ENCODE peak calls at places on chromosomes 13 and 19, in seven cellular contexts. Y is thoracic aorta, D is cardiac muscle cell, O is heart right ventricle, T is fibroblast of villous mesenchyme, J is Peyer's patch, C is astrocyte of the spinal cord. I is an unnamed sample.
A peak's percentile ranks its signal among the peaks of the same experiment; 100 is the strongest.

GRCh38 chr13:99042851-99043250 is 65.0 kb upstream of the DOCK9 start:
- DNase-seq in T (no peak), C (no peak), D (no peak), O (no peak), J (no peak), Y (no peak), I (no peak)

GRCh38 chr19:13095934-13096890 is 6.4 kb downstream of the LYL1 start:
- DNase-seq in D (peak; percentile 73), O (peak; percentile 47), J (no peak), C (no peak), T (no peak), Y (no peak), I (no peak)

GRCh38 chr19:53865523-53865917 is 2.2 kb upstream of the MYADM start:
- DNase-seq in Y (no peak), C (no peak), J (no peak), D (no peak), T (no peak), O (no peak), I (no peak)

GRCh38 chr19:5293607-5294089 is 47.0 kb downstream of the PTPRS start:
- DNase-seq in D (peak; percentile 76), T (peak; percentile 41), Y (no peak), C (peak; percentile 44), J (no peak), O (peak; percentile 47), I (no peak)

GRCh38 chr13:94710081-94710809 is 2.1 kb downstream of the SOX21 start:
- DNase-seq in O (no peak), Y (no peak), C (peak; percentile 23), J (no peak), D (no peak), T (no peak), I (no peak)

GRCh38 chr19:56211718-56212117 is 9.6 kb downstream of the ZSCAN5C start:
- DNase-seq in J (no peak), Y (no peak), D (no peak), C (no peak), T (no peak), O (no peak), I (no peak)

GRCh38 chr13:37534181-37534580 is 64.4 kb downstream of the POSTN start:
- DNase-seq in Y (no peak), T (peak; percentile 15), D (no peak), J (no peak), C (peak; percentile 75), O (no peak), I (no peak)

GRCh38 chr13:50518791-50519201 is 324.7 kb downstream of the DLEU7 start:
- DNase-seq in J (no peak), C (peak; percentile 20), D (no peak), T (peak; percentile 91), O (no peak), Y (no peak), I (no peak)

GRCh38 chr19:38543807-38544568 is 73.8 kb downstream of the MAP4K1 start:
- DNase-seq in C (peak; percentile 77), J (no peak), Y (peak; percentile 27), O (peak; percentile 38), D (peak; percentile 62), T (peak; percentile 90), I (no peak)

GRCh38 chr13:67440240-67440639 is 210.1 kb upstream of the PCDH9 start:
- DNase-seq in Y (no peak), T (no peak), C (no peak), D (no peak), J (no peak), O (no peak), I (no peak)

GRCh38 chr19:3224346-3225325 is at the start of gene CELF5:
- DNase-seq in C (no peak), T (peak; percentile 29), D (peak; percentile 81), J (no peak), O (peak; percentile 59), Y (no peak), I (no peak)

GRCh38 chr13:73880365-73880764 is 253.8 kb downstream of the KLF12 start:
- DNase-seq in T (peak; percentile 11), J (no peak), C (peak; percentile 62), D (no peak), Y (no peak), O (no peak), I (no peak)

GRCh38 chr19:31361728-31362127 is 12.5 kb upstream of the TSHZ3 start:
- DNase-seq in T (no peak), D (no peak), C (no peak), J (no peak), Y (no peak), O (no peak), I (no peak)

GRCh38 chr13:24183741-24184182 is 23.2 kb downstream of the SPATA13 start:
- DNase-seq in J (peak; percentile 60), O (no peak), Y (no peak), C (no peak), D (no peak), T (no peak), I (no peak)

GRCh38 chr13:24184265-24184841 is 23.8 kb downstream of the SPATA13 start:
- DNase-seq in C (no peak), O (no peak), T (no peak), Y (no peak), J (peak; percentile 59), D (no peak), I (no peak)

GRCh38 chr13:24184855-24185254 is 24.3 kb downstream of the SPATA13 start:
- DNase-seq in C (no peak), Y (no peak), D (no peak), T (no peak), O (no peak), J (no peak), I (no peak)

GRCh38 chr13:24185591-24186232 is 25.2 kb downstream of the SPATA13 start:
- DNase-seq in D (no peak), O (no peak), J (no peak), Y (no peak), C (peak; percentile 29), T (peak; percentile 60), I (no peak)

GRCh38 chr13:24187185-24187584 is 26.7 kb downstream of the SPATA13 start:
- DNase-seq in D (no peak), T (peak; percentile 45), C (no peak), O (no peak), J (no peak), Y (no peak), I (no peak)
- H3K4me3 ChIP-seq in D (no peak overlapping the region), T (no peak overlapping the region), C (no peak overlapping the region), O (no peak overlapping the region), J (no peak overlapping the region), Y (no peak overlapping the region), I (no peak overlapping the region)

GRCh38 chr13:108609353-108609752 is 20.1 kb upstream of the MYO16 start:
- DNase-seq in J (no peak), O (no peak), C (peak; percentile 53), D (peak; percentile 21), Y (no peak), T (peak; percentile 24), I (no peak)

GRCh38 chr13:108610517-108610916 is 18.9 kb upstream of the MYO16 start:
- DNase-seq in J (no peak), T (no peak), D (peak; percentile 40), Y (no peak), O (no peak), C (no peak), I (no peak)

GRCh38 chr13:108606424-108606823 is 23.0 kb upstream of the MYO16 start:
- DNase-seq in O (no peak), C (no peak), J (no peak), Y (no peak), D (no peak), T (no peak), I (no peak)
- H3K4me3 ChIP-seq in O (no peak overlapping the region), C (no peak overlapping the region), J (no peak overlapping the region), Y (no peak overlapping the region), D (no peak overlapping the region), T (no peak overlapping the region), I (no peak overlapping the region)

GRCh38 chr19:17950310-17951150 is 16.4 kb upstream of the KCNN1 start:
- DNase-seq in D (peak; percentile 51), J (no peak), T (no peak), Y (no peak), C (no peak), O (no peak), I (no peak)
- H3K4me3 ChIP-seq in D (peak overlapping the region; percentile 37), J (peak overlapping the region; percentile 11), T (no peak overlapping the region), Y (peak overlapping the region; percentile 28), C (no peak overlapping the region), O (peak overlapping the region; percentile 10), I (no peak overlapping the region)

GRCh38 chr13:46150134-46150693 is 31.8 kb downstream of the LCP1 start:
- DNase-seq in T (no peak), D (no peak), Y (no peak), C (no peak), J (no peak), O (no peak), I (no peak)
- H3K4me3 ChIP-seq in T (no peak overlapping the region), D (no peak overlapping the region), Y (no peak overlapping the region), C (no peak overlapping the region), J (no peak overlapping the region), O (no peak overlapping the region), I (no peak overlapping the region)

GRCh38 chr19:52494518-52494917 is 33.0 kb upstream of the ZNF808 start:
- DNase-seq in J (no peak), D (no peak), Y (no peak), C (no peak), O (no peak), T (no peak), I (no peak)

GRCh38 chr19:52492991-52493470 is 34.4 kb upstream of the ZNF808 start:
- DNase-seq in D (peak; percentile 68), O (peak; percentile 13), C (no peak), J (no peak), Y (no peak), T (peak; percentile 10), I (no peak)

GRCh38 chr19:52492201-52492960 is 35.1 kb upstream of the ZNF808 start:
- DNase-seq in O (no peak), D (peak; percentile 82), C (no peak), J (no peak), Y (no peak), T (no peak), I (no peak)
- H3K4me3 ChIP-seq in O (no peak overlapping the region), D (peak overlapping the region; percentile 31), C (no peak overlapping the region), J (no peak overlapping the region), Y (peak overlapping the region; percentile 65), T (no peak overlapping the region), I (no peak overlapping the region)

GRCh38 chr19:18108897-18109296 is 11.3 kb downstream of the MAST3 start:
- DNase-seq in Y (no peak), O (no peak), T (no peak), C (no peak), D (no peak), J (no peak), I (no peak)
- H3K4me3 ChIP-seq in Y (no peak overlapping the region), O (no peak overlapping the region), T (no peak overlapping the region), C (no peak overlapping the region), D (no peak overlapping the region), J (no peak overlapping the region), I (no peak overlapping the region)

GRCh38 chr19:39858541-39858940 is 12.4 kb upstream of the FBL start:
- DNase-seq in J (no peak), D (peak; percentile 73), Y (no peak), T (peak; percentile 67), C (no peak), O (no peak), I (no peak)
- H3K4me3 ChIP-seq in J (no peak overlapping the region), D (peak overlapping the region; percentile 18), Y (no peak overlapping the region), T (no peak overlapping the region), C (no peak overlapping the region), O (no peak overlapping the region), I (no peak overlapping the region)

GRCh38 chr19:638901-639250 is 803 bp upstream of the FGF22 start:
- DNase-seq in J (no peak), Y (no peak), D (no peak), C (no peak), O (no peak), T (no peak), I (no peak)
- H3K4me3 ChIP-seq in J (peak overlapping the region; percentile 64), Y (peak overlapping the region; percentile 80), D (no peak overlapping the region), C (peak overlapping the region; percentile 48), O (no peak overlapping the region), T (peak overlapping the region; percentile 58), I (peak overlapping the region; percentile 51)